ENCODE peak calls at places on chromosomes 12 and 14, in six cellular contexts. D, Y, B, X, E and Q are unnamed samples.

GRCh38 chr14:29668201-29668600 is 259.4 kb downstream of the PRKD1 start:
- DNase-seq in D (no peak), Y (no peak), B (no peak), X (no peak), E (no peak), Q (no peak)

GRCh38 chr12:119649202-119649808 is 18.6 kb upstream of the PRKAB1 start:
- DNase-seq in D (peak), Y (peak), B (no peak), X (no peak), E (no peak), Q (peak)

GRCh38 chr14:54837508-54838149 is 65.0 kb downstream of the GCH1 start:
- DNase-seq in D (no peak), Y (no peak), B (no peak), X (peak), E (no peak), Q (no peak)

GRCh38 chr12:104055686-104056388 is 5.8 kb upstream of the GLT8D2 start:
- DNase-seq in D (no peak), Y (peak), B (peak), X (no peak), E (no peak), Q (no peak)

GRCh38 chr14:22140623-22141022 is 448.4 kb downstream of the DAD1 start:
- DNase-seq in D (no peak), Y (no peak), B (no peak), X (no peak), E (no peak), Q (no peak)

GRCh38 chr12:19390208-19390607 is 49.1 kb upstream of the AEBP2 start:
- DNase-seq in D (no peak), Y (no peak), B (peak), X (no peak), E (no peak), Q (no peak)

GRCh38 chr12:8493084-8493483 is 20.2 kb upstream of the CLEC4D start:
- DNase-seq in D (no peak), Y (no peak), B (no peak), X (no peak), E (peak), Q (no peak)

GRCh38 chr14:33704486-33704885 is 246.4 kb downstream of the EGLN3 start:
- DNase-seq in D (no peak), Y (no peak), B (no peak), X (no peak), E (no peak), Q (no peak)

GRCh38 chr12:99752740-99753139 is 105.2 kb downstream of the GARIN6 start:
- DNase-seq in D (no peak), Y (no peak), B (no peak), X (no peak), E (no peak), Q (no peak)

GRCh38 chr14:101074124-101075024 is 170.9 kb upstream of the RTL1 start:
- DNase-seq in D (no peak), Y (peak), B (no peak), X (no peak), E (no peak), Q (no peak)

GRCh38 chr12:80937391-80938238 is at the start of gene LIN7A:
- DNase-seq in D (no peak), Y (peak), B (peak), X (peak), E (no peak), Q (peak)

GRCh38 chr14:40674503-40674902 is 932.2 kb upstream of the LRFN5 start:
- DNase-seq in D (no peak), Y (no peak), B (no peak), X (no peak), E (no peak), Q (no peak)

DNA sequence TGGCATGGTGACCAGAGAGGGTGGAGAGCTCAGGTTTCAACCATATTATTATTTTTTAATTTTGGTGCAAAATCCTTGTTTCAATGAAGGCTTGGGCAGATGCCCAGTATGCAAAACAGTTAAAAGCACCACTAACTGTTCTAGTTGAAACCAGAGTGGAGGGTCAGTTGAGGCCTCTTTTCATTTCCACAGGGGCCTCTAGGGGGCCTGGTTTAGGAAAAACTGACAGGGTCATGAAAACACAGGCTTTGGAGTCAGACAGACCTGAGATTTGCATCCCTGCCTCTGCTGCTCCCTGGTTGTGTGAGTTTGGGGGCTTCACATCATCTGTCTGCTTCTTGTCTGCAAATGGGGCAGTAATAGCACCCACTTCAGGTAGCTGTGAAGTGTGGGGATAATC is 3.3 kb upstream of the RPH3A start:
- DNase-seq in D (no peak), Y (peak), B (no peak), X (no peak), E (no peak), Q (peak)
- TF ChIP-seq SMC3 in D (no peak), Y (peak), B (no peak), X (no peak), E (no peak), Q (no peak)

GRCh38 chr12:24668563-24668962 is 280.3 kb downstream of the BCAT1 start:
- DNase-seq in D (no peak), Y (no peak), B (peak), X (no peak), E (no peak), Q (no peak)
- TF ChIP-seq SMC3 in D (no peak), Y (no peak), B (no peak), X (no peak), E (no peak), Q (no peak)

DNA sequence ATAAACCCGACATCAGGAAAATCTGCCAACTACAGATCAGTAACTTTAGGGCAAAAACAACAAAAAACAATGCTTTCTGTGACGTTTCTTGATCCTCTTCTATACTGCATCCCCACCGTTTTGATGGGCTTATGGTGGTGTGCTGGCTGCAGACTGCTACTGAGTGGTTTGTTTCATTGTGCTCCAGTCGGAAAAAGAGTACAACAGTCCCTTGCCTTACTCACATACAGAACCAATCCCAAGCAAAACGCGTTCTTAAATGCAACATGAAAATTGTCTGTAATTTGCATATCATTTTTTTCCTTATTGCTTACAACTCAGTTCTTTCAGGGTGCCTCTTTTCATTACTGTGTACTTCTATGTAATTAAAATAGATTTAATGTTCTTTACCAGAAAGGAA is 2.3 kb downstream of the ETV6 start:
- DNase-seq in D (peak), Y (no peak), B (peak), X (no peak), E (no peak), Q (no peak)
- TF ChIP-seq SMC3 in D (no peak), Y (no peak), B (no peak), X (no peak), E (no peak), Q (no peak)

DNA sequence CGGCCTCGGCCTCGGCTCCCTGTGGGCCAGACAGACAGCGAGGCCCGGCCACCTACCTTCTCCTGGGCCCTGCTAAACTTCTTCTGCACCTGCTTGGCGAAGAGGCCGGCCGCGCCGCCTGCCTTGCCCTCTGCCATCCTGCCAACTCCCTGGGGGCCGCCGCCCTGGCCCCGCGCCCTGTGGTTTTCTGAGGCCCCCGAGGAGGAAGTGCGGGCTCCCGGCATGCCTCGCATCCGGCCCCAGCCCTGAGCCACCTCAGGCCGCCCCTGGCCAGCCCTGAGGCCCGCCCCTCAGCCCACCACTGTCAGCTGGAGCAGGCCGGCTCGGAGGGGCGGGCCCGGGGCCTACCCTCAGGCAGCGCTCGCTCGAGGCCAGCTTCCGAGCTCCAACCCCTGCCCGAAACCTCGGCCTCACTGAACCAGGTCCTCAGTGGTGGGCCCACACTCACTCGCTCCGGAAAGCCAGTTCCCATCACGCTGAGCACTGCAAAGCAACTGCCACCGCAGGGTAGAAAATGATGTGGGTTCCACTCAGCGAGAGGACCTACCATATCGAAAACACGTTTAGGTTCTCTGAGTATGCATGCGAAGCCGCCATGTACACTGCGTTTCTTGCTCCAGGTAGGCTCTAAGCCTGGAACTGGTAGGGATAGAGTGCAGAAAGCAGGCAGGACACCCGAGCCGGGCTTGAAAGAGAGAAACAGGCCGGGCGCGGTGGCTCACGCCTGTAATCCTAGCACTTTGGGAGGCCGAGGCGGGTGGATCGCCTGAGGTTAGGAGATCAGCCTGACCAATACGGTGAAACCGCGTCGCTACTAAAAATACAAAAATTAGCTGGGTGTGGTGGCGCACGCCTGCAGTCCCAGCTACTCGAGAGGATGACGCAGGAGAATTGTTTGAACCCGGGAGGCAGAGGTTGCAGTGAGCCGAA is at the start of gene BIN2:
- DNase-seq in D (no peak), Y (no peak), B (no peak), X (no peak), E (no peak), Q (no peak)
- TF ChIP-seq SMC3 in D (no peak), Y (no peak), B (no peak), X (no peak), E (no peak), Q (no peak)

GRCh38 chr12:29287622-29288021 is 93.3 kb downstream of the ERGIC2 start:
- DNase-seq in D (no peak), Y (no peak), B (no peak), X (no peak), E (no peak), Q (no peak)

GRCh38 chr12:29283969-29284368 is 97.0 kb downstream of the ERGIC2 start:
- DNase-seq in D (no peak), Y (no peak), B (peak), X (no peak), E (no peak), Q (no peak)

GRCh38 chr12:29286081-29286800 is 94.7 kb downstream of the ERGIC2 start:
- DNase-seq in D (no peak), Y (peak), B (peak), X (no peak), E (no peak), Q (no peak)

GRCh38 chr12:29282452-29282851 is 98.5 kb downstream of the ERGIC2 start:
- DNase-seq in D (no peak), Y (peak), B (no peak), X (no peak), E (no peak), Q (no peak)

DNA sequence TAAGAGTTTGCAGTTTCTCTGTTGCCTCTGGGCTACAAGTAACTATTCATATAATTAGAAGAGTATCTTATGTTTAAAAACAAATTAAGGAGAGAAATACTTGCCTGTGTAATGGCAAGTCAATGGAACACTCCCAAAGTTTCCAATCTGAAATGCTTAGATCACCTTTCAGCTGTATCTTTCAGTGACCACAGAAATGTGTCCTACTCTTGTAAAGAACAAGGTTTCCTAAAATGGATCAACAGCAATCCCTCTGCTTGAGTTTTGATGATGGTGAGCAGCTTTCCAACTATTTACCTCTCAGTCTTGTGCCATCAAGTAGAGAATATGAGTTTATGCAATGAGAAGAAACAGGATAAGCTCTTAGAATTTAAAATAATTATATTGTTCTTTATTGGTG is 92.9 kb downstream of the ERGIC2 start:
- DNase-seq in D (no peak), Y (no peak), B (no peak), X (no peak), E (no peak), Q (no peak)
- TF ChIP-seq SMC3 in D (no peak), Y (no peak), B (no peak), X (no peak), E (no peak), Q (no peak)